ENCODE peak calls at places on chromosomes 4 and X, in nine cellular contexts. H, O, I, F, R, U, J, A and L are unnamed samples.

GRCh38 chrX:87808576-87809243 is 291.1 kb downstream of the KLHL4 start:
- DNase-seq in F (no peak), I (no peak), A (no peak), U (no peak), H (peak; percentile 42), O (no peak), R (no peak), J (no peak), L (no peak)

GRCh38 chrX:104045642-104046041 is 5.9 kb downstream of the H2BW2 start:
- DNase-seq in A (no peak), U (no peak), J (no peak), F (no peak), I (no peak), O (no peak), H (no peak), R (no peak), L (no peak)

GRCh38 chr4:118991686-118992085 is 103.0 kb downstream of the SYNPO2 start:
- DNase-seq in F (no peak), A (no peak), J (no peak), H (no peak), I (no peak), O (no peak), R (no peak), U (no peak), L (no peak)

GRCh38 chr4:119302073-119302832 is 19.7 kb downstream of the FABP2 start:
- DNase-seq in F (no peak), R (no peak), O (no peak), A (no peak), I (no peak), J (no peak), U (no peak), H (no peak), L (no peak)

GRCh38 chrX:7215842-7216241 is 67.9 kb upstream of the PUDP start:
- DNase-seq in F (no peak), I (no peak), U (no peak), J (no peak), A (no peak), O (no peak), H (no peak), R (no peak), L (no peak)

GRCh38 chrX:49042581-49043219 is 457 bp downstream of the TFE3 start:
- DNase-seq in I (peak; percentile 13), H (no peak), R (no peak), A (no peak), F (no peak), U (no peak), O (no peak), J (no peak), L (no peak)

GRCh38 chr4:22462693-22463092 is 53.2 kb downstream of the ADGRA3 start:
- DNase-seq in J (no peak), U (no peak), F (no peak), I (no peak), H (no peak), O (no peak), R (no peak), A (no peak), L (no peak)

GRCh38 chrX:31590581-31591113 is 518.8 kb upstream of the FTHL17 start:
- DNase-seq in H (no peak), R (no peak), A (no peak), O (no peak), U (no peak), I (peak; percentile 63), J (no peak), F (no peak), L (no peak)

DNA sequence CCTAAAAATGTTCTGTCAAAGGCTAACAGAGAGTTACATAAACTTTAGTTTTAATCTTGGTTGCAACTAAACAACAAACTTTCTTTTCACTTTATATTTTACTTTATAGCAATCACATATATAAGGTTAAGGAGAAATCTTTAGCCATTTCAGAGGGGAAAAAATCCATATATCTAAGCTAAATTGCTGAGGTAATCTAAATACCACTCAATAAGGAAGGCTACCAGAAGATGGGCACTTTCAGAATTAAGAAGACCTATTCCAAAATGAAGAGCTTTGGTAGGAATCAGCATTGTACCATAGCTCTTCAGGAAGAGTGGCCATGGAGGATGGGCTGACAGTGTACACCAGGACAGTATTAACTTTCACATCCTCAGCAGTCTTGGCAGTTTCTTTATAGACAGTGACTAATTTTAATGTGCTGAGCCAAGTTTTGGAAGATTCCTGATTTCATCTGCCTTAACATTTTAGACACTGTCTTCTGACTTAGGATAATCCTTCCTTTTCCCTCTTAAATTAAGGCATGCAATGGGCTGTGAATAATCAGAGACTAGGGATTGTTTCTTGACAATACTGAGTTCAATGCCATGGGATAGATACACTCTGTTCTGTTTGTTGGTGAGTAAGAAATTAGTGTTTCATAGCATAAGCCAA is 7.1 kb downstream of the FAT4 start:
- DNase-seq in A (no peak), I (peak; percentile 58), F (no peak), U (no peak), J (no peak), O (no peak), H (no peak), R (no peak), L (no peak)
- H3K4me1 ChIP-seq in A (peaks cover 82% of the 10 kb centered on the region), I (no peaks in the 10 kb centered on the region), F (peaks cover 88% of the 10 kb centered on the region), U (peaks cover 28% of the 10 kb centered on the region), J (peaks cover 11% of the 10 kb centered on the region), O (no peaks in the 10 kb centered on the region), H (peaks cover 7% of the 10 kb centered on the region), R (no peaks in the 10 kb centered on the region), L (no peaks in the 10 kb centered on the region)

GRCh38 chr4:10113362-10114047 is 3.1 kb downstream of the WDR1 start:
- DNase-seq in F (no peak), A (no peak), I (no peak), O (no peak), U (no peak), J (no peak), H (no peak), R (no peak), L (no peak)
- H3K4me3 ChIP-seq in F (no peak overlapping the region), A (no peak overlapping the region), I (no peak overlapping the region), O (no peak overlapping the region), U (no peak overlapping the region), J (no peak overlapping the region), H (no peak overlapping the region), R (no peak overlapping the region), L (no peak overlapping the region)

DNA sequence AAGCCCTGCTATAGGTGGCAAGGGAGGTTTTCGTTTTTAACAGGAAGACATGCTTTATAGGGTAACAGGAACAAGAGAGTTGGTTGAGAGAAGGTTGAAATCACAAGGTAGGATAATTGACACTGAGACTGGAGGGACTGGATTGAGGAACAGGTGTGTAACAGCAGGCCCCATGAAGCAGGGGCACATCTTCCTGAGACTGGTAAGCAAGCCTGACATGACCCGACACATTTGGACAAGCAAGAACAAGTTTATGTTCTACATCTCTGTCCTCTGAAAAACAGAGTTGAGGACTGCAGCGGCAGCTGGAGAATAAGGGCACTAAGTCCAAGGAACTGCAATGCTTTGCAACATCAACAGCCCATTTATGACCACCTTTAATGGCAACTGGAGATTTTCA is 5.2 kb downstream of the RPS4X start:
- DNase-seq in A (no peak), H (no peak), J (no peak), I (no peak), F (no peak), U (no peak), O (no peak), R (no peak), L (no peak)
- H3K4me1 ChIP-seq in A (peaks cover 75% of the 10 kb centered on the region), H (no peaks in the 10 kb centered on the region), J (peaks cover 19% of the 10 kb centered on the region), I (no peaks in the 10 kb centered on the region), F (peaks cover 23% of the 10 kb centered on the region), U (peaks cover 26% of the 10 kb centered on the region), O (no peaks in the 10 kb centered on the region), R (peaks cover 19% of the 10 kb centered on the region), L (peaks cover 2% of the 10 kb centered on the region)

GRCh38 chr4:20251061-20251795 is 477 bp upstream of the SLIT2 start:
- DNase-seq in U (no peak), R (no peak), O (no peak), J (no peak), H (no peak), I (peak; percentile 38), F (no peak), A (no peak), L (no peak)

GRCh38 chr4:20253272-20253798 is 1.6 kb downstream of the SLIT2 start:
- DNase-seq in A (peak; percentile 67), U (no peak), J (no peak), O (no peak), F (no peak), R (no peak), I (peak; percentile 27), H (peak; percentile 27), L (peak; percentile 28)

GRCh38 chr4:20253799-20254409 is 2.2 kb downstream of the SLIT2 start:
- DNase-seq in O (peak; percentile 17), R (peak; percentile 42), F (no peak), A (peak; percentile 80), J (peak; percentile 12), U (peak; percentile 45), I (peak; percentile 60), H (peak; percentile 82), L (peak; percentile 28)

GRCh38 chr4:20251796-20252655 is at the start of gene SLIT2:
- DNase-seq in I (peak; percentile 90), J (peak; percentile 81), F (peak; percentile 75), R (peak; percentile 76), H (peak; percentile 93), A (peak; percentile 99), U (peak; percentile 80), O (peak; percentile 81), L (peak; percentile 76)

DNA sequence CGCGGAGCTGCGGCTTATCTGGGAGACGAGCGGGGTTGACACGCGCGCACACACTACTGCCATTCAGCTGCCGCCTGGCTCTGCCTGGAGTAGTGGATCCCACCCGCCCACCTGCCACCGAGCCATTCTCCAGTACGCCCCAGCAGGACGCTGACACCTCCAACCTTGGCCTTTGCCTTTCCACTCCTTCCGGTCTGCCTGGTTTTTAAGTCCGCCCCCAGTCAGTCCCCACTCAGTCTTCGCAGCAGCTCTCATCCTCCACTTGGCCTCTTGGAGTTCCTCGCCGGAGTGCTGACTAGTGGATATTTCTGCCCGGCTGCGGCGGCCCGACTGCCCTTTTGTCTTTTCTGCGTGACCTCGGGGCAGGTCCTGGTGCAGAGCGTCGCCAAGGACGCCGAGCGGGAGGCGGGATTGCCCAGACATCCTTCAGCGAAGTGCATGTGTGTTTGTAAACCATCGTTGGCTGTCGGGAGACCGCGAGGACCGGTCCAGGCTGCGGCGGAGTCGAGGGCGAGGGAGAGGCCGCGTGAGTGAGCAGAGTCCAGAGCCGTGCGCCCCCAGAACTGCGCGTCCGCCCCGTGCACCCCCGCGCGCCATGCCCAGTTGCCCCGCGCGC is 1.1 kb downstream of the SLIT2 start:
- DNase-seq in R (peak; percentile 46), F (peak; percentile 11), J (peak; percentile 11), A (peak; percentile 82), H (peak; percentile 64), O (peak; percentile 20), I (peak; percentile 51), U (peak; percentile 48), L (peak; percentile 50)
- H3K4me3 ChIP-seq in R (peak overlapping the region; percentile 33), F (peak overlapping the region; percentile 66), J (peak overlapping the region; percentile 58), A (peak overlapping the region; percentile 51), H (peak overlapping the region; percentile 37), O (peak overlapping the region; percentile 56), I (peak overlapping the region; percentile 84), U (peak overlapping the region; percentile 63), L (no peak overlapping the region)

DNA sequence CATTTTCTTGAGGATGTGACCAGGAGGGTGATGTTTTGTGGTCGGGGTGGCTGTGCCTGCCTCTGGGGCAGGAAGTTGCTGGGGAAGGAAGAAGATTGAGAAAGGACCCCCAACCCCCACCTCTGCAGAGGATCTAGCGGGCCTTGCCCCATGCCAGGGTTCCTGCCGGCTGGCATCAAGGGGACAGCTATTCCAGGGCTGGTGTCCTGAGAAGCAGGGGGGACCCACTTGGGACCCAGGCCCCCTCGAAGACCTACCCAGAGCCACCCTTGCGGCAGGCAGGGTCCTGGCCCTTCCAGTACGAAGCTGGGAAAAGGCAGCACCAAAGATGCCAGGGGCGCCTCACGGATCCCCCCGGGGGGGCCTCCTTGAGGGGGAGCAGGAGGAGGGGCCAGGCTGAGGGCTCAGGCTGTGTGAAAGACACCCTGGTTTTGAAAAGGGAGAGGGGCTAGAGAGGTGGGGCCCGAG is 6.6 kb downstream of the SH3BP2 start:
- DNase-seq in F (peak; percentile 23), J (peak; percentile 25), H (peak; percentile 73), A (no peak), U (peak; percentile 72), O (peak; percentile 38), I (no peak), R (peak; percentile 46), L (peak; percentile 19)
- H3K4me1 ChIP-seq in F (peaks cover 98% of the 10 kb centered on the region), J (peaks cover 86% of the 10 kb centered on the region), H (peaks cover 42% of the 10 kb centered on the region), A (peaks cover 29% of the 10 kb centered on the region), U (peaks cover 96% of the 10 kb centered on the region), O (peaks cover 19% of the 10 kb centered on the region), I (peaks cover 30% of the 10 kb centered on the region), R (peaks cover 96% of the 10 kb centered on the region), L (peaks cover 76% of the 10 kb centered on the region)